ENCODE peak calls at places on chromosome 22, in four cellular contexts. R is colonic mucosa, U is A549, J is IMR-90. F is an unnamed sample. For H3K4me1, the result is how much of the 10 kb centered on the place peaks cover.

GRCh38 chr22:38027487-38027886 is 29.7 kb upstream of the PICK1 start:
- DNase-seq in R (no peak), U (no peak), J (no peak), F (no peak)

GRCh38 chr22:45612451-45612901 is 59.2 kb upstream of the ATXN10 start:
- DNase-seq in R (no peak), U (no peak), J (peak), F (no peak)

GRCh38 chr22:33299245-33299956 is 241.2 kb upstream of the SYN3 start:
- DNase-seq in R (no peak), U (no peak), J (no peak), F (no peak)

GRCh38 chr22:22841598-22841997 is 46.0 kb upstream of the IGLL5 start:
- DNase-seq in R (no peak), U (no peak), J (no peak), F (no peak)

GRCh38 chr22:17106785-17107546 is 14.2 kb downstream of the TMEM121B start:
- DNase-seq in R (no peak), U (no peak), J (no peak), F (no peak)

GRCh38 chr22:45861259-45861658 is 115.7 kb downstream of the WNT7B start:
- DNase-seq in R (no peak), U (no peak), J (no peak), F (no peak)

GRCh38 chr22:48715511-48715910 is 1112.2 kb downstream of the BRD1 start:
- DNase-seq in R (no peak), U (no peak), J (no peak), F (no peak)

GRCh38 chr22:24460418-24461089 is 33.2 kb downstream of the ADORA2A start:
- DNase-seq in R (no peak), U (no peak), J (peak), F (no peak)

GRCh38 chr22:49291781-49292180 is 535.9 kb downstream of the BRD1 start:
- DNase-seq in R (no peak), U (no peak), J (no peak), F (no peak)

GRCh38 chr22:28607710-28608109 is 71.9 kb downstream of the TTC28 start:
- DNase-seq in R (no peak), U (no peak), J (peak), F (no peak)

DNA sequence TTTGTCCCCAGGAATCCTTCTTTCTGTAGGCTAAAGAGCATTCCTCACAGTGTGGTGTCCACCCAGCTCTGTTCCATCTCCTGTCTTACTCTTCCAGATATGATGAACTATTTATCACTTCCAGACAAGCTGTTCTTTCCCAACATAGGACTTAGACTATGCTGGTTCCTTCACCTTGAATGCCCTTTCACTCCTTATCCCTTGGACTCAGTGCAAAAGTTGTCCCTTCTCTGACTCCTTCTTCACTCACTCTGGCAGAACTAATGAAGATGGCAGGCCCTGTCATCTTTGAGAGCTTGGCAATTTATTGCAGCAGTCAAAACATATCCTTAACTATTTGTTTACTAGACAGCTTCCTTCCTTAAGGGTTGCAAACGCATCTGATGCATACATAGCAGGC is 3.5 kb upstream of the OSBP2 start:
- DNase-seq in R (no peak), U (no peak), J (no peak), F (no peak)
- TF ChIP-seq CTCF in R (no peak), U (no peak), J (no peak), F (no peak)

GRCh38 chr22:39994566-39995345 is at the start of gene FAM83F:
- DNase-seq in R (peak), U (no peak), J (no peak), F (peak)
- H3K4me1 ChIP-seq in R (under half), U (under half), J (under half), F (half or more)

DNA sequence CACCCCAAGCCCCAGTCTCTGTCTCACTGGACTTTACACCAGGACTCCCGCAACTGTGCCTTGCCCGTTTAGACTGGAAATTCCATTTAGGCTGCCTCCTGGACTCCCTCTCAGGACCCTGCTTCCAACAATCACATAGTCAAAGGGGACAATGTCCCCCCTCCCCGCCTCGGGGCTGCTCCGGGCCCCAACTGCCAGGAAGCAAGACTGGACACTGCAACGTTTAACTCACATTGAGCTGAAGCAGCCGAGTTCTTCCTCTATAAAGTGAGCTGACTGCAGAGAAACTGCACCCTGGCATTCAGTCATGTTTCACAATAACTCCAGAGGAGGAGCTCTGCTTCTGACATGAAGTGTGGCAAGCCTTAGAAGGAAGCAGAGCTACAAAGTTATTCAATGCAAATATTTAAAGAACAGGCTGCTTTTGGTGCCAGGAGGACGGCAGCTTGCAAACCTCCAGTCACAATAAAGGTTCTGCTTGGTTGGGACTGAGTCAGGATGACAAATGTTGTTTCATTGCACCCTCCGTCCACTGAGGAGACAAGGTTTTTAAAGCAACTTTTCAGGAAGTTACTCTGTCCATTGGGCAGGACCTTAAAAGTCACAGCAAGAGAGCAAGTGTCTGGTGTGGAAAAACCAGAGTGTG is 19.9 kb downstream of the PACSIN2 start:
- DNase-seq in R (peak), U (peak), J (peak), F (peak)
- TF ChIP-seq CTCF in R (no peak), U (no peak), J (no peak), F (no peak)

GRCh38 chr22:39498802-39499201 is 3.3 kb upstream of the MIEF1 start:
- DNase-seq in R (no peak), U (no peak), J (no peak), F (no peak)
- H3K4me1 ChIP-seq in R (under half), U (under half), J (under half), F (under half)

GRCh38 chr22:20588843-20589581 is 81.6 kb downstream of the MED15 start:
- DNase-seq in R (no peak), U (no peak), J (no peak), F (no peak)

GRCh38 chr22:20586403-20586745 is 79.0 kb downstream of the MED15 start:
- DNase-seq in R (no peak), U (no peak), J (no peak), F (no peak)

GRCh38 chr22:20587206-20587958 is 80.0 kb downstream of the MED15 start:
- DNase-seq in R (no peak), U (no peak), J (no peak), F (no peak)

GRCh38 chr22:20589614-20590476 is 82.4 kb downstream of the MED15 start:
- DNase-seq in R (no peak), U (no peak), J (no peak), F (peak)

GRCh38 chr22:20588092-20588842 is 80.9 kb downstream of the MED15 start:
- DNase-seq in R (no peak), U (no peak), J (no peak), F (no peak)
- TF ChIP-seq CTCF in R (no peak), U (no peak), J (no peak), F (no peak)

DNA sequence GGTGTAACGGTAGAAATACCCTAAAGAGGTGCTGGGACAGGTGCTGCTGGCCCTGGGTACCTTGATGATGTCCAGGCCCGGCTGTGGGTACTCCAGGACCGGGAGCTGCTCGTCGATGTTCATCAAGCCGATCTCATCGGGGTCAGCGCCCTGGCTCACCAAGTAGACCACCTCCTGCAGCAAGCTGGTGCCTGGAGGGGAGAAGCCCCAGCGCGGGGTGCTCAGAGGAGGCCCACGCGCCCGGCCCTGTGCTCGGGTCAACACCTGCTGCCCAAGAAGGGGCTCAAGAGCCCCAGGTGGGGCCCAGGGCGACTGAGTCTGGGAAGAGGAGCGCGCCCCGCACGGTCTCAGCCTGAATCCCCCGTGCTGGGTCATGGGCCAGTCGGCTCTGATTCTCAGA is 20.6 kb downstream of the SULT4A1 start:
- DNase-seq in R (no peak), U (no peak), J (no peak), F (no peak)
- H3K4me1 ChIP-seq in R (under half), U (under half), J (under half), F (under half)

GRCh38 chr22:39520874-39521857 is 804 bp downstream of the ATF4 start:
- DNase-seq in R (peak), U (no peak), J (peak), F (peak)

GRCh38 chr22:39520054-39520873 is at the start of gene ATF4:
- DNase-seq in R (peak), U (peak), J (peak), F (peak)

GRCh38 chr22:39518124-39518786 is 2.1 kb upstream of the ATF4 start:
- DNase-seq in R (no peak), U (no peak), J (peak), F (no peak)

GRCh38 chr22:39518996-39519680 is 1.2 kb upstream of the ATF4 start:
- DNase-seq in R (peak), U (peak), J (peak), F (no peak)

GRCh38 chr22:39519681-39520053 is 695 bp upstream of the ATF4 start:
- DNase-seq in R (peak), U (peak), J (no peak), F (no peak)
- TF ChIP-seq CTCF in R (no peak), U (peak), J (peak), F (no peak)

GRCh38 chr22:20750461-20751184 is 23.3 kb upstream of the SERPIND1 start:
- DNase-seq in R (peak), U (peak), J (peak), F (no peak)
- H3K4me1 ChIP-seq in R (under half), U (under half), J (under half), F (under half)